ENCODE peak calls at places on chromosomes 3 and 15, in eight cellular contexts. P is upper lobe of left lung; O is ovary; S is right cardiac atrium; G is CD4-positive, CD25-positive, alpha-beta regulatory T cell; L is left ventricle myocardium inferior; B is tibial artery; Q is upper lobe of right lung. X is an unnamed sample.
A peak's percentile ranks its signal among the peaks of the same experiment; 100 is the strongest.

GRCh38 chr3:150275946-150276345 is 132.2 kb upstream of the TSC22D2 start:
- DNase-seq in P (no peak), O (no peak), S (no peak), G (no peak), L (no peak), B (no peak), Q (no peak), X (no peak)

GRCh38 chr3:81195483-81195882 is 566.0 kb downstream of the GBE1 start:
- DNase-seq in P (no peak), O (no peak), S (no peak), G (no peak), L (no peak), B (no peak), Q (no peak), X (no peak)

GRCh38 chr15:50302581-50302980 is 37.1 kb upstream of the HDC start:
- DNase-seq in P (no peak), O (no peak), S (no peak), G (no peak), L (no peak), B (no peak), Q (no peak), X (no peak)

GRCh38 chr15:81400640-81401236 is 26.7 kb upstream of the TMC3 start:
- DNase-seq in P (no peak), O (no peak), S (no peak), G (no peak), L (no peak), B (no peak), Q (no peak), X (no peak)

GRCh38 chr3:16427309-16427965 is 86.1 kb downstream of the RFTN1 start:
- DNase-seq in P (no peak), O (peak; percentile 61), S (peak; percentile 48), G (no peak), L (no peak), B (no peak), Q (no peak), X (no peak)

GRCh38 chr3:49701388-49702077 is 12.2 kb downstream of the RNF123 start:
- DNase-seq in P (peak; percentile 69), O (no peak), S (peak; percentile 51), G (no peak), L (no peak), B (no peak), Q (no peak), X (no peak)

GRCh38 chr3:57556459-57557087 is 499 bp downstream of the PDE12 start:
- DNase-seq in P (no peak), O (peak; percentile 33), S (peak; percentile 73), G (no peak), L (peak; percentile 21), B (peak; percentile 68), Q (no peak), X (no peak)

GRCh38 chr15:41605566-41605965 is 46.6 kb downstream of the TYRO3 start:
- DNase-seq in P (no peak), O (no peak), S (no peak), G (no peak), L (no peak), B (no peak), Q (no peak), X (no peak)

GRCh38 chr3:141410861-141411771 is 42.8 kb downstream of the ZBTB38 start:
- DNase-seq in P (no peak), O (no peak), S (no peak), G (peak; percentile 35), L (no peak), B (no peak), Q (no peak), X (no peak)

GRCh38 chr3:166764698-166765318 is 615.3 kb downstream of the ZBBX start:
- DNase-seq in P (no peak), O (no peak), S (no peak), G (no peak), L (no peak), B (no peak), Q (no peak), X (no peak)

GRCh38 chr3:154778057-154778456 is 302.1 kb upstream of the MME start:
- DNase-seq in P (no peak), O (no peak), S (peak; percentile 50), G (no peak), L (no peak), B (no peak), Q (no peak), X (no peak)

GRCh38 chr3:154775821-154776548 is 304.1 kb upstream of the MME start:
- DNase-seq in P (no peak), O (no peak), S (no peak), G (no peak), L (no peak), B (no peak), Q (no peak), X (no peak)

GRCh38 chr3:154779571-154779970 is 300.5 kb upstream of the MME start:
- DNase-seq in P (no peak), O (no peak), S (peak; percentile 45), G (no peak), L (no peak), B (no peak), Q (no peak), X (no peak)

GRCh38 chr3:154780263-154780662 is 299.9 kb upstream of the MME start:
- DNase-seq in P (no peak), O (no peak), S (no peak), G (no peak), L (no peak), B (no peak), Q (no peak), X (no peak)

DNA sequence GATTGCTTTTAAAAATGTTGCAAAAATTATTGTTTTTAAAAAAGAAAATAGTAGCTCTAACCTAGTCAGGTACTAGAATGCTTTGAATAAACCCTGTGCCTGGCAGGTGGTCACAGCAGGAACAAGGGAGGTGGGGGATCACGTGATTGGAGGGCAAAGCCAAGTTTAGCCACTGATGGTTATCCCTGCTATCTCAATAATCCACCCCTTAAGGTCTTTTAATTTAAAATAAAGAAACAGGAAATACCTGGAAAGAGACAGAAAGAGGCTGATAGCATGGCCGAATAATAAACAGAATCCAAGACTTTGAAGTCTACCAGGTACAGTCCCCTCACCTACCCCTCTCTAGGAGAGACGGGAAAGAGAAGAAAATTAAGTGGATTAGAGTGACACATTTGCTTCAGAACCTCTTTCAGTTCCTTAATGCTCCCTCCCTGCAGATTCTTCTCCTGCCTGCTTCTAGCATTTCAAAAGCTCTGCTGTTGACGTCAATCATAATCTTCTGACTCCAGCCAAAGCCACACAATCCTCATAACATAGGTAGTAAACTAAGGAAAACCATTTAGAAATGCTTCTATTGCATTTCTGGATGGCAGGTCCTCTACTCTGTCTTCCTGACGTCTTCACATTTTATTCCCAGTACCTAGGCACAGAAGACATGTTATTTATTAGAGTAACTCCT is 303.4 kb upstream of the MME start:
- DNase-seq in P (no peak), O (no peak), S (no peak), G (no peak), L (no peak), B (no peak), Q (no peak), X (no peak)
- H3K4me3 ChIP-seq in P (no peak overlapping the region), O (no peak overlapping the region), S (no peak overlapping the region), G (no peak overlapping the region), L (no peak overlapping the region), B (no peak overlapping the region), Q (no peak overlapping the region), X (no peak overlapping the region)

DNA sequence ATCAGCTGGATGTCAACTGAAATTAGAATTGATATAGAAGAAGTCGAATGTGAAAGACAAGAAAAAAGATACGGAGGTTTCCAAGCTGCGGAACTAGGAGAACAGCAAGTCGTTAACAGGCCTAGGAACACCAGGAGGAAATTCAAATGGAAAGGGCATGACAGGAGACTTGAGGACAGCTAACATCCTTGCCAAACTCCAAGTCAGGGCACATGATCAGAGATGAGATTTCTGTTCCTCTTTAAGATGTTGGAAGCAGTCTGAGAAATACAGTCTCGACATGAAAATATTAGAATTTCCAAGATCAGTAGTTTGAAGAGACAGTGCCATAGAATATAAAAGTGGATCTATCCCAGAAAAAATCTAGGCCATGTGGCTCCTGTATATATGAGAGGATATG is 5.0 kb downstream of the MYO5A start:
- DNase-seq in P (no peak), O (no peak), S (no peak), G (no peak), L (no peak), B (no peak), Q (no peak), X (no peak)
- H3K4me1 ChIP-seq in P (peaks cover 12% of the 10 kb centered on the region), O (no peaks in the 10 kb centered on the region), S (peaks cover 9% of the 10 kb centered on the region), G (peaks cover 20% of the 10 kb centered on the region), L (peaks cover 24% of the 10 kb centered on the region), B (no peaks in the 10 kb centered on the region), Q (peaks cover 15% of the 10 kb centered on the region), X (peaks cover 8% of the 10 kb centered on the region)

DNA sequence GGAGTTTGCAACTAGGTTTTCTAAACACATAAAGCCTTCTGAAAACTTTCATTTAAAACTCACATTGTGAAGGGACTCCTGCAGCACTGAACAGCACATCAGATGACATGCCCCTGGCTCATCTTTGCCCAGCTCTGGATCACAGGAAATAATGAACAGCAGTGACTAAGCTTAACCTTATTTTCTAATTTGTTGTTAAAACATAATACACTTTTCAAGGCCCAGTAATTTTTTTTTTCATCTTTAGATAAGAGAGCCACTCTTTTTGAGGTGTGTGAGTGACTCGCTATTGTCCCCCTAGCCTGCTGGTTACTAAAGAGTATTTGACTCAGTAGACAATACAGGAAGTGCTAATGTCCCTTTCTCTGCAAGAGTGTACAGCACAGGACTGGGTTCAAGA is 204.0 kb downstream of the OSBPL10 start:
- DNase-seq in P (no peak), O (no peak), S (no peak), G (no peak), L (no peak), B (no peak), Q (no peak), X (no peak)
- H3K4me3 ChIP-seq in P (no peak overlapping the region), O (no peak overlapping the region), S (no peak overlapping the region), G (no peak overlapping the region), L (no peak overlapping the region), B (no peak overlapping the region), Q (no peak overlapping the region), X (no peak overlapping the region)

GRCh38 chr15:62850318-62850717 is 192.2 kb upstream of the TPM1 start:
- DNase-seq in P (no peak), O (no peak), S (peak; percentile 65), G (no peak), L (peak; percentile 37), B (no peak), Q (no peak), X (no peak)

GRCh38 chr15:62848631-62849050 is 193.9 kb upstream of the TPM1 start:
- DNase-seq in P (no peak), O (no peak), S (no peak), G (no peak), L (no peak), B (no peak), Q (no peak), X (no peak)

GRCh38 chr15:62853114-62853832 is 189.3 kb upstream of the TPM1 start:
- DNase-seq in P (no peak), O (no peak), S (no peak), G (no peak), L (no peak), B (no peak), Q (no peak), X (no peak)

GRCh38 chr15:62849316-62850129 is 193.0 kb upstream of the TPM1 start:
- DNase-seq in P (no peak), O (no peak), S (no peak), G (no peak), L (no peak), B (no peak), Q (no peak), X (no peak)

DNA sequence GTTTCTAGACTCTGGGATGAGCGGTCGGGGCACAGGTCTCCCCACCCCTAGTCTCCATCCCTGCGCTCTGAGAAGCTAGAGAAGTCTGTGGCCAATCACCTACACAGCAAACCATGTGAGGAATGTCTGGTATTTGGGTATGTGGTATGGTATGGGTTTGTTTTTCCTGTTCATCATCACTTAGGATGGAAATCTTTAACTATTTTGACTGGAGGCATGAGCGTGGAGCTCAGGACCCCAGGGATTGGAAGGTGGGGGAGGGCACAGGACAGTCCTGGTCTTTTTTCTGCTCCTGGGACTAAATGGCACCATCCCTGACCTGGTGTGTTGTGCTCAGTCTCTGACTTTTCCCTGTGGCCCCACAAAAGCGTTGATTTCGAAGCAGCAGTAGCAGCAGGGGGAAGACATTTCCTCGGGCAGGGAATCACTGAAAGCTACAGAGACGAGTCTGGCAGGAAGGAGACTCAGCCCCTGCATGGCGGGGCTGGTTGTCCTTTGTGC is 191.7 kb upstream of the TPM1 start:
- DNase-seq in P (no peak), O (no peak), S (no peak), G (no peak), L (no peak), B (no peak), Q (no peak), X (no peak)
- H3K4me1 ChIP-seq in P (peaks cover 6% of the 10 kb centered on the region), O (no peaks in the 10 kb centered on the region), S (peaks cover 3% of the 10 kb centered on the region), G (no peaks in the 10 kb centered on the region), L (peaks cover 26% of the 10 kb centered on the region), B (no peaks in the 10 kb centered on the region), Q (peaks cover 6% of the 10 kb centered on the region), X (peaks cover 22% of the 10 kb centered on the region)